ENCODE peak calls at places on chromosomes 16 and 17, in six cellular contexts. A is left colon; V is activated T-cell treated with anti-CD3 and anti-CD28 coated beads for 1 hour; P is A549; S is hypothalamus; D is stimulated activated CD4-positive, alpha-beta T cell treated with anti-CD3 and anti-CD28 coated beads, Interleukin-1b, Interleukin-23, amount 100 ng/mL, for 24 hours. O is an unnamed sample.

GRCh38 chr16:86072328-86073102 is 173.6 kb downstream of the IRF8 start:
- DNase-seq in A (peak), V (no peak), P (peak), S (no peak), D (no peak), O (peak)

GRCh38 chr16:53826658-53827057 is 122.7 kb downstream of the FTO start:
- DNase-seq in A (no peak), V (no peak), P (no peak), S (no peak), D (no peak), O (no peak)

GRCh38 chr17:36689089-36689667 is 87.8 kb downstream of the MRM1 start:
- DNase-seq in A (peak), V (no peak), P (no peak), S (no peak), D (no peak), O (no peak)

GRCh38 chr17:21678451-21679081 is 13.8 kb upstream of the KCNJ18 start:
- DNase-seq in A (no peak), V (no peak), P (no peak), S (no peak), D (no peak), O (no peak)

GRCh38 chr17:77315551-77316190 is 174.9 kb downstream of the SEC14L1 start:
- DNase-seq in A (peak), V (no peak), P (no peak), S (no peak), D (no peak), O (no peak)

GRCh38 chr16:10938321-10938720 is 3.9 kb downstream of the DEXI start:
- DNase-seq in A (no peak), V (no peak), P (no peak), S (no peak), D (no peak), O (no peak)

GRCh38 chr16:60230666-60231065 is 1496.5 kb upstream of the GOT2 start:
- DNase-seq in A (no peak), V (no peak), P (no peak), S (no peak), D (no peak), O (no peak)

GRCh38 chr16:1193143-1193824 is 31.8 kb downstream of the TPSG1 start:
- DNase-seq in A (peak), V (no peak), P (no peak), S (no peak), D (no peak), O (no peak)

GRCh38 chr17:5532581-5532980 is 46.2 kb downstream of the MIS12 start:
- DNase-seq in A (no peak), V (no peak), P (no peak), S (no peak), D (no peak), O (no peak)

GRCh38 chr16:81889896-81890634 is 111.0 kb downstream of the PLCG2 start:
- DNase-seq in A (no peak), V (peak), P (peak), S (no peak), D (no peak), O (peak)

GRCh38 chr16:57809843-57810196 is 7.5 kb upstream of the KIFC3 start:
- DNase-seq in A (no peak), V (no peak), P (no peak), S (no peak), D (no peak), O (no peak)

GRCh38 chr17:4375039-4375748 is 8.7 kb upstream of the UBE2G1 start:
- DNase-seq in A (no peak), V (no peak), P (no peak), S (no peak), D (no peak), O (no peak)

GRCh38 chr16:50086176-50086575 is 20.4 kb downstream of the HEATR3 start:
- DNase-seq in A (no peak), V (no peak), P (no peak), S (no peak), D (no peak), O (no peak)

GRCh38 chr17:78121801-78122220 is 6.7 kb downstream of the TMC6 start:
- DNase-seq in A (no peak), V (no peak), P (no peak), S (no peak), D (no peak), O (no peak)

GRCh38 chr17:75970011-75970523 is 8.9 kb downstream of the ACOX1 start:
- DNase-seq in A (no peak), V (no peak), P (peak), S (no peak), D (no peak), O (no peak)

GRCh38 chr16:8963010-8963824 is 489 bp downstream of the USP7 start:
- DNase-seq in A (no peak), V (no peak), P (no peak), S (no peak), D (no peak), O (no peak)

GRCh38 chr17:73371285-73371684 is 59.5 kb upstream of the CDC42EP4 start:
- DNase-seq in A (no peak), V (no peak), P (no peak), S (no peak), D (no peak), O (no peak)

GRCh38 chr17:47742319-47743181 is 9.5 kb downstream of the TBX21 start:
- DNase-seq in A (no peak), V (peak), P (no peak), S (no peak), D (no peak), O (peak)

GRCh38 chr16:20850981-20851380 is 44.7 kb downstream of the REXO5 start:
- DNase-seq in A (no peak), V (no peak), P (no peak), S (no peak), D (no peak), O (no peak)

GRCh38 chr17:79008666-79009387 is 737 bp downstream of the CANT1 start:
- DNase-seq in A (peak), V (no peak), P (no peak), S (no peak), D (no peak), O (no peak)

GRCh38 chr16:11836653-11837244 is 14.6 kb downstream of the RSL1D1 start:
- DNase-seq in A (no peak), V (no peak), P (peak), S (no peak), D (no peak), O (no peak)

GRCh38 chr17:66533572-66533971 is 231.2 kb downstream of the PRKCA start:
- DNase-seq in A (no peak), V (no peak), P (no peak), S (no peak), D (no peak), O (no peak)

GRCh38 chr17:38729886-38730525 is at the start of gene CISD3:
- DNase-seq in A (peak), V (peak), P (peak), S (peak), D (no peak), O (peak)

GRCh38 chr16:85800321-85800669 is 800 bp downstream of the COX4I1 start:
- DNase-seq in A (no peak), V (no peak), P (no peak), S (no peak), D (no peak), O (no peak)

GRCh38 chr17:33284022-33284421 is 9.1 kb downstream of the ASIC2 start:
- DNase-seq in A (peak), V (no peak), P (peak), S (no peak), D (no peak), O (no peak)

GRCh38 chr16:77596243-77596642 is 126.1 kb upstream of the NUDT7 start:
- DNase-seq in A (no peak), V (no peak), P (no peak), S (no peak), D (no peak), O (no peak)

GRCh38 chr16:424033-424622 is 1.3 kb upstream of the RAB11FIP3 start:
- DNase-seq in A (peak), V (no peak), P (peak), S (no peak), D (no peak), O (peak)

GRCh38 chr17:38579934-38580333 is 25.8 kb downstream of the SRCIN1 start:
- DNase-seq in A (no peak), V (no peak), P (peak), S (peak), D (no peak), O (peak)

GRCh38 chr17:54009502-54009901 is 186.8 kb downstream of the KIF2B start:
- DNase-seq in A (no peak), V (no peak), P (no peak), S (no peak), D (no peak), O (no peak)

O was measured in 8988T.